ENCODE peak calls at places on chromosomes 3 and 15, in six cellular contexts. R, O, X, A, S and F are unnamed samples.

GRCh38 chr3:130820976-130821375 is 72.9 kb upstream of the ATP2C1 start:
- DNase-seq in R (no peak), O (no peak), A (no peak), S (no peak), X (no peak), F (no peak)

GRCh38 chr15:27790270-27790669 is 308.8 kb downstream of the OCA2 start:
- DNase-seq in X (no peak), R (no peak), O (no peak), A (no peak), S (no peak), F (no peak)

GRCh38 chr15:71730277-71731144 is 79.8 kb upstream of the NR2E3 start:
- DNase-seq in X (peak), A (peak), O (peak), S (peak), R (no peak), F (peak)

GRCh38 chr15:62190257-62190656 is 25.2 kb upstream of the C2CD4B start:
- DNase-seq in X (no peak), O (no peak), A (no peak), S (no peak), R (no peak), F (no peak)

GRCh38 chr3:79200456-79200855 is 567.3 kb downstream of the ROBO1 start:
- DNase-seq in A (no peak), X (no peak), O (no peak), S (no peak), R (no peak), F (no peak)

GRCh38 chr15:63405683-63406456 is 24.2 kb upstream of the CA12 start:
- DNase-seq in S (no peak), X (no peak), A (no peak), O (no peak), R (no peak), F (no peak)

GRCh38 chr15:95150466-95150865 is 919.1 kb downstream of the MCTP2 start:
- DNase-seq in O (no peak), S (no peak), A (no peak), X (no peak), R (no peak), F (no peak)

GRCh38 chr3:179837374-179837773 is 184.5 kb downstream of the USP13 start:
- DNase-seq in R (no peak), X (no peak), S (no peak), O (no peak), A (no peak), F (no peak)

GRCh38 chr3:51280171-51280570 is 104.9 kb upstream of the MANF start:
- DNase-seq in O (no peak), S (no peak), R (no peak), X (no peak), A (no peak), F (no peak)

GRCh38 chr3:100030346-100030745 is 84.0 kb downstream of the FILIP1L start:
- DNase-seq in A (no peak), S (no peak), R (no peak), X (no peak), O (no peak), F (no peak)

GRCh38 chr3:30253832-30254231 is 352.6 kb upstream of the TGFBR2 start:
- DNase-seq in R (no peak), X (no peak), S (no peak), A (no peak), O (no peak), F (no peak)

GRCh38 chr3:64548200-64548889 is 139.5 kb downstream of the ADAMTS9 start:
- DNase-seq in O (no peak), A (no peak), R (peak), X (no peak), S (no peak), F (no peak)

GRCh38 chr3:72174890-72175289 is 389.9 kb upstream of the PROK2 start:
- DNase-seq in A (no peak), O (no peak), R (no peak), S (no peak), X (no peak), F (no peak)

GRCh38 chr15:89801471-89802205 is 13.0 kb downstream of the ANPEP start:
- DNase-seq in R (no peak), A (no peak), X (no peak), S (no peak), O (no peak), F (no peak)

GRCh38 chr15:89805241-89806216 is 9.1 kb downstream of the ANPEP start:
- DNase-seq in R (no peak), A (no peak), S (no peak), X (no peak), O (no peak), F (no peak)

GRCh38 chr15:89802231-89802928 is 12.3 kb downstream of the ANPEP start:
- DNase-seq in R (no peak), S (peak), O (no peak), X (no peak), A (no peak), F (no peak)

GRCh38 chr15:89803941-89804800 is 10.5 kb downstream of the ANPEP start:
- DNase-seq in S (no peak), R (no peak), A (no peak), X (no peak), O (no peak), F (no peak)

DNA sequence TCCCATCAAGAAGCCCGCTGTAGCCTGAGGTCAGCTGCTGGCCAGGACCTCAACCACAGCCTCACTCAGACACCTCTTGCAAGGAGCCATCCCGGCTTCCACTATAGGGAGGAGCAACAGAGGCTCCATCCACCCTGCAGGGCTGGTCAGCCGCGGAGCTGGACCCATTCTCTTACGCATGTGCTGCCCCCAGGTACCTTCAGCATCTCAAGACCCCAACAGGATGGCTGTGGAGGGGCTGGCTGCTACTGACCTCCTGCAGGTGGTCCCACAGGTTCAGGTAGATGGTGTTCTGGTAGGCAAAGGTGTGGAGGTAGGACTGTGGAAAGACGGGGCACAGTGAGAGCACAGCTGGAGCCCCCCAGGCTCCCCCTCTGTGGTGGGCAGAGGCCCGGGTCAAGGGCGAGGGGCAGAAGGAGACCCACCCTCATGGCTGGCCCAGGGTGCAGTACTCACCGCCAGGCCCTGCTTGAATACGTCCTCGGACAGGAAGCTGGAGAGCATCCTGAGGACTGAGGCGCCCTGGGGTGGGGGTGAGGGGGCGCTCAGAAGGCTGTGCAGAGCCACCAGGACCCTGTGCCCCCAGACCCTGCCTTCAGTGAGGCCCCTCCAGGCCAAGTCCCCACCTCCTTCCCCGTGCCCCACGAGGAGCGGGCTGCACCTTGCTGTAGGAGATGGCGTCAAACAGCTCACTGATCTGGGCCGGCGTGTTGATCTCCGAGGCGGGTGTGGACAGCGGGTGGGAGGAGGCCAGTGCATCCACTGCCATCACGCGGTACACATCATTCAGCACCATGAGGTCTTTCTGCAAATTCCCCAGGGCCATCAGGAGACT is 11.4 kb downstream of the ANPEP start:
- DNase-seq in O (no peak), R (no peak), S (no peak), A (no peak), X (no peak), F (no peak)
- TF ChIP-seq CTCF in O (no peak), R (no peak), S (no peak), A (no peak), X (no peak), F (no peak)

DNA sequence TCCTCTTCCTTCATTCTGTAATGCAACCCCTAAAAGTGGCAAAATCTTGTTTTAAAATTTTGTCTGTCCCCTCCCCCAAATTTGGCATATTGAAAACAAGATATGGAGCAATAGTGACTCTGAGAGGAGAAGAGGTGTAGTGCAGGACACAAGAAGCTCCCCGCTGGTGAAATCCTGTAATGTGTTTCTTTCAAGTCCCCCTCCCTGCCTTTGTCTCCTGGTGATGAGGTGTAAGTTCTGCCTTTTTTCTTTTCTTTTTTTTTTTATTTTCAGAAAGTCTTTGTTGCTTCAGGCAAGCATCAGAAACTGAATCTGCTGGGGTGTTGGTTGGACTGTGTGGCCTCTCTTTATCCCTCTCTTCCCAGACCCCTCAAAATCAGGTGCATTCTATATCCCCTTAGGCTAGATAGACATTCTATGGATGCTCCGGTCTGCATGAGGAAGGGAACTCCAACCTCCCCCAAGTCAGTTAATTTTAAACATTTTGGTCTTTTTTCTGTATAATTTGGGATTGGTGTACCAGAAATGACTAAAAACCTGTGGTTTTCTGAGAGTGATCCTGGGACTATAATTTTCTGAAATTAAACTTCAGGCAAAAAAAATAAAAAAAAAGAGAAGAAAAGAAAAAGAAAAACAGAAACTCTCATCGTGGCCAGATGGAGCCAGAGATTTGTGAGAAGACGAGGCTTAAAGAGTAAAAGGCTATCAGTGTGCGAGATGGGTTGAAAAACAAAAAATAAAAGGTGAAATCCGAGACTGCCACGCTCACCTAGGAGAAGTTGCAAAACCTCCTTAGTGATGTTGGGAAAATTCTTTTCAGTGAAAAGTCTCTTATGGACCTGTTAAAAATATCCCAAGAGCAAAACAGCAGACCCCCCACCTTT is 21.4 kb downstream of the ACKR2 start:
- DNase-seq in X (peak), O (peak), S (peak), A (no peak), R (no peak), F (no peak)
- TF ChIP-seq CTCF in X (peak), O (peak), S (peak), A (peak), R (no peak), F (no peak)

GRCh38 chr3:143348486-143349327 is 229.1 kb downstream of the CHST2 start:
- DNase-seq in R (no peak), S (peak), X (peak), O (peak), A (no peak), F (no peak)
- TF ChIP-seq CTCF in R (no peak), S (peak), X (no peak), O (peak), A (no peak), F (no peak)

GRCh38 chr15:77607894-77608261 is 24.8 kb downstream of the LINGO1 start:
- DNase-seq in A (no peak), O (no peak), R (no peak), S (no peak), X (no peak), F (no peak)

GRCh38 chr15:77608774-77609173 is 23.9 kb downstream of the LINGO1 start:
- DNase-seq in R (no peak), X (no peak), A (no peak), O (no peak), S (peak), F (no peak)

GRCh38 chr15:77605582-77605981 is 27.1 kb downstream of the LINGO1 start:
- DNase-seq in S (no peak), R (no peak), X (no peak), A (no peak), O (no peak), F (no peak)

GRCh38 chr15:77606142-77607034 is 26.3 kb downstream of the LINGO1 start:
- DNase-seq in O (no peak), R (no peak), A (no peak), S (peak), X (no peak), F (no peak)

GRCh38 chr15:77607111-77607893 is 25.4 kb downstream of the LINGO1 start:
- DNase-seq in R (no peak), X (no peak), S (peak), O (peak), A (no peak), F (no peak)
- TF ChIP-seq CTCF in R (no peak), X (no peak), S (no peak), O (no peak), A (no peak), F (no peak)

GRCh38 chr3:194339836-194340235 is 11.3 kb downstream of the CPN2 start:
- DNase-seq in R (no peak), X (no peak), O (no peak), S (no peak), A (no peak), F (no peak)

GRCh38 chr3:194340757-194341400 is 10.2 kb downstream of the CPN2 start:
- DNase-seq in A (no peak), O (no peak), S (no peak), R (no peak), X (no peak), F (no peak)

GRCh38 chr3:194336601-194337355 is 14.3 kb downstream of the CPN2 start:
- DNase-seq in X (no peak), R (no peak), S (no peak), O (no peak), A (no peak), F (no peak)

GRCh38 chr3:194337965-194338753 is 13.0 kb downstream of the CPN2 start:
- DNase-seq in R (no peak), S (no peak), X (no peak), O (no peak), A (no peak), F (no peak)

DNA sequence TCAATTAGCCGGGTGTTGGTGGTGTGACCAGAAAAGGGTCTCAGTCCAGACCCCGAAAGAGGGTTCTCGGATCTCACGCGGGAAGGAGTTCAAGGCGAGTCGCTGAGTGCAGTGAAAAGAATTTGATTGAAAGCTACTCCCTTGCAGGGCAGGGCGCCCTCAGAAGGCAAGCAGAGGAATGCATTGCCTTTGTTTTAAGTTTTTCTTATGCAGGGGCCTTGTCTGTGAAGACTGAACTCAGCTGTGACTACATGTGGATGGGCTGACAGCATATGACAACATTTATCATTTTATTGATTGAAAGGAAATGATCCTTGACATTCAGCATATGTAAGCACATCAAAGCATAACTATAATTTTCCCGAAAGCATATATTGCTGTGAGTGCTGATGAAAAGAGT is 11.8 kb downstream of the CPN2 start:
- DNase-seq in O (peak), A (no peak), S (peak), X (no peak), R (no peak), F (no peak)
- TF ChIP-seq CTCF in O (peak), A (peak), S (peak), X (no peak), R (no peak), F (no peak)

GRCh38 chr15:85010472-85011209 is 29.0 kb downstream of the PDE8A start:
- DNase-seq in O (peak), X (no peak), S (peak), R (no peak), A (no peak), F (no peak)
- TF ChIP-seq CTCF in O (peak), X (no peak), S (peak), R (no peak), A (peak), F (no peak)

DNA sequence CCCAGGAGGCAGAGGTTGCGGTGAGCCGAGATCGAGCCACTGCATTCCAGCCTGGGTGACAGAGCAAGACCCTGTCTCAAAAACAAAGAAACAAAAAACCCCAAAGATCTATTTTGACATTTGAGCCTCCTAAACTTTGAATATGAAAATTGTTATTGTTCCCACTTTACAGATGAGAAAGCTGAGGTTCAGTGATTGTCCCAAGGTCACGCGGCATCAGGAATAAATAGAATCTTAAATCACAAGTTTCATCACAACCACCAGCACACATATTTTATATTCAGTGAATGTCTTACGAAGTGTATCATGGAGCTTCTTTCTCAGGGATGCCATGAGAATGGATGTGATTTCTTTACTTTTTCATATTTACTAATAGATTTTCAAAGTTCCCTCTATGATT is 5.3 kb upstream of the LRIG1 start:
- DNase-seq in S (no peak), O (no peak), X (no peak), R (no peak), A (no peak), F (no peak)
- TF ChIP-seq CTCF in S (no peak), O (no peak), X (no peak), R (no peak), A (no peak), F (no peak)

GRCh38 chr15:74627766-74628165 is 12.1 kb downstream of the CLK3 start:
- DNase-seq in X (no peak), R (no peak), S (no peak), A (no peak), O (no peak), F (no peak)

GRCh38 chr15:74628199-74628598 is 12.6 kb downstream of the CLK3 start:
- DNase-seq in O (no peak), R (no peak), S (no peak), A (no peak), X (no peak), F (no peak)

GRCh38 chr15:74625693-74626092 is 10.1 kb downstream of the CLK3 start:
- DNase-seq in S (no peak), X (no peak), R (no peak), A (no peak), O (no peak), F (no peak)

GRCh38 chr15:74626336-74626735 is 10.7 kb downstream of the CLK3 start:
- DNase-seq in A (no peak), S (no peak), X (no peak), R (no peak), O (no peak), F (no peak)

DNA sequence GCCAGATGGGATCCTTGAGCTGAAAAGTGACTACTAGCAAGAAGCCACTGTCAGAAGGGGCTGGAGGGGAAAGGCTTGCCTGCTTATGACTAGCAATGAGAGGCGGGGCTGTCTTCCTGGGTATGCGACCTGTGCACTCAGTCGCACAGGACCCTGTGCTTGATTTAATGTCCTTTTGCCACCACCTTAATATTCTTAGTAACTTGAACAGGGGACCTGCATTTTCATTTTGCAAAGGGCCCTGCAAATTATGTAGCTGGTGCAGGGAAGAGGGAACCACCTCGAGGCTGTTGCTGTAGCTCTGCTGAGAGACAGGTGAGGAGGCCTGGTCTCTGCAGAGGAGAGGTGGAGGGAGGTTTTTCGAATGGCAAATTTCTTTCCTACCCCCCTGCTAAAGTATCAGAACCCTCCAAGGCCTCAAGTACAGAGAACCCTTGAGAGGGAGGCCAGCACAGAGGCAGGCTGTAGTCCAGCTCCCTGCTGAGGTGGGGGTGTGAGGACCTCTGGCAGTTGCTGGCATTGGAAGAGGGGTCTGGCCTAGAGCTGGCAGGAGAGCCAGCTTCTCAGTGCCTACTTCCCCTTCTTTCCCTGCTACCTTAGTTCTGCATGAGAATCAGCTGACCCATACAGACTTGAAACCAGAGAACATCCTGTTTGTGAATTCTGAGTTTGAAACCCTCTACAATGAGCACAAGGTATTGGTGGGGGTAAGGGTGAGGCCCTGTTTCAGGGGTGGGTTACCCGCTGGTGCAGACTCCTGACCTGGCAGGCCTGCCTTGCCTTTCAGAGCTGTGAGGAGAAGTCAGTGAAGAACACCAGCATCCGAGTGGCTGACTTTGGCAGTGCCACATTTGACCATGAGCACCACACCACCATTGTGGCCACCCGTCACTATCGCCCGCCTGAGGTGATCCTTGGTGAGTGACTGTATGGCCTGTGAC is 11.4 kb downstream of the CLK3 start:
- DNase-seq in A (no peak), X (no peak), S (no peak), R (no peak), O (no peak), F (no peak)
- TF ChIP-seq CTCF in A (no peak), X (no peak), S (no peak), R (no peak), O (no peak), F (no peak)

GRCh38 chr15:96687388-96688107 is 357.0 kb downstream of the NR2F2 start:
- DNase-seq in O (no peak), A (no peak), X (no peak), S (no peak), R (no peak), F (no peak)
- TF ChIP-seq CTCF in O (no peak), A (no peak), X (no peak), S (no peak), R (no peak), F (no peak)